ENCODE peak calls at places on chromosomes 11 and 22, in ten cellular contexts. One of them, this sample, is unnamed.

GRCh38 chr22:48942698-48943566 is 884.7 kb downstream of the BRD1 start:
- DNase-seq in AG09309: no peak
- DNase-seq in MV-4-11: no peak
- DNase-seq in activated effector memory CD4-positive, alpha-beta T cell treated with Interleukin-2 at 50 U/mL for 16 hours: no peak
- DNase-seq in mesothelial cell of epicardium: no peak
- DNase-seq in stimulated activated CD8-positive, alpha-beta memory T cell treated with anti-CD3 and anti-CD28 coated beads, Interleukin-15, amount 100 ng/mL, for 1 hour: no peak
- DNase-seq in brain microvascular endothelial cell: no peak
- DNase-seq in NCI-H446: no peak
- DNase-seq in PC-9: no peak
- DNase-seq in BE2C: no peak
- DNase-seq in this sample: no peak

GRCh38 chr11:134369656-134370525 is 38.1 kb downstream of the GLB1L2 start:
- DNase-seq in activated effector memory CD4-positive, alpha-beta T cell treated with Interleukin-2 at 50 U/mL for 16 hours: no peak
- DNase-seq in BE2C: no peak
- DNase-seq in PC-9: no peak
- DNase-seq in stimulated activated CD8-positive, alpha-beta memory T cell treated with anti-CD3 and anti-CD28 coated beads, Interleukin-15, amount 100 ng/mL, for 1 hour: no peak
- DNase-seq in brain microvascular endothelial cell: no peak
- DNase-seq in mesothelial cell of epicardium: no peak
- DNase-seq in MV-4-11: no peak
- DNase-seq in AG09309: no peak
- DNase-seq in NCI-H446: no peak
- DNase-seq in this sample: no peak

GRCh38 chr11:8361206-8361605 is 97.5 kb upstream of the LMO1 start:
- DNase-seq in NCI-H446: no peak
- DNase-seq in AG09309: no peak
- DNase-seq in brain microvascular endothelial cell: no peak
- DNase-seq in BE2C: no peak
- DNase-seq in PC-9: no peak
- DNase-seq in mesothelial cell of epicardium: no peak
- DNase-seq in MV-4-11: no peak
- DNase-seq in activated effector memory CD4-positive, alpha-beta T cell treated with Interleukin-2 at 50 U/mL for 16 hours: no peak
- DNase-seq in stimulated activated CD8-positive, alpha-beta memory T cell treated with anti-CD3 and anti-CD28 coated beads, Interleukin-15, amount 100 ng/mL, for 1 hour: no peak
- DNase-seq in this sample: no peak

GRCh38 chr22:41479671-41480396 is 10.9 kb downstream of the ACO2 start:
- DNase-seq in stimulated activated CD8-positive, alpha-beta memory T cell treated with anti-CD3 and anti-CD28 coated beads, Interleukin-15, amount 100 ng/mL, for 1 hour: no peak
- DNase-seq in mesothelial cell of epicardium: no peak
- DNase-seq in BE2C: no peak
- DNase-seq in NCI-H446: peak; percentile 19
- DNase-seq in activated effector memory CD4-positive, alpha-beta T cell treated with Interleukin-2 at 50 U/mL for 16 hours: no peak
- DNase-seq in PC-9: no peak
- DNase-seq in MV-4-11: no peak
- DNase-seq in brain microvascular endothelial cell: peak; percentile 50
- DNase-seq in AG09309: no peak
- DNase-seq in this sample: peak; percentile 65

GRCh38 chr11:120941000-120941399 is 82.9 kb upstream of the TBCEL start:
- DNase-seq in mesothelial cell of epicardium: no peak
- DNase-seq in NCI-H446: no peak
- DNase-seq in stimulated activated CD8-positive, alpha-beta memory T cell treated with anti-CD3 and anti-CD28 coated beads, Interleukin-15, amount 100 ng/mL, for 1 hour: no peak
- DNase-seq in AG09309: no peak
- DNase-seq in MV-4-11: no peak
- DNase-seq in BE2C: no peak
- DNase-seq in activated effector memory CD4-positive, alpha-beta T cell treated with Interleukin-2 at 50 U/mL for 16 hours: no peak
- DNase-seq in PC-9: no peak
- DNase-seq in brain microvascular endothelial cell: no peak
- DNase-seq in this sample: no peak

GRCh38 chr11:17406082-17406817 is 17.8 kb upstream of the KCNJ11 start:
- DNase-seq in brain microvascular endothelial cell: no peak
- DNase-seq in NCI-H446: no peak
- DNase-seq in BE2C: no peak
- DNase-seq in AG09309: no peak
- DNase-seq in MV-4-11: no peak
- DNase-seq in PC-9: no peak
- DNase-seq in activated effector memory CD4-positive, alpha-beta T cell treated with Interleukin-2 at 50 U/mL for 16 hours: no peak
- DNase-seq in mesothelial cell of epicardium: no peak
- DNase-seq in stimulated activated CD8-positive, alpha-beta memory T cell treated with anti-CD3 and anti-CD28 coated beads, Interleukin-15, amount 100 ng/mL, for 1 hour: no peak
- DNase-seq in this sample: no peak

GRCh38 chr11:47002366-47002765 is 65.8 kb downstream of the CSTPP1 start:
- DNase-seq in activated effector memory CD4-positive, alpha-beta T cell treated with Interleukin-2 at 50 U/mL for 16 hours: no peak
- DNase-seq in mesothelial cell of epicardium: no peak
- DNase-seq in stimulated activated CD8-positive, alpha-beta memory T cell treated with anti-CD3 and anti-CD28 coated beads, Interleukin-15, amount 100 ng/mL, for 1 hour: no peak
- DNase-seq in brain microvascular endothelial cell: no peak
- DNase-seq in MV-4-11: peak; percentile 3
- DNase-seq in AG09309: no peak
- DNase-seq in PC-9: no peak
- DNase-seq in NCI-H446: no peak
- DNase-seq in BE2C: no peak
- DNase-seq in this sample: no peak

GRCh38 chr11:269146-269890 is 8.9 kb upstream of the NLRP6 start:
- DNase-seq in MV-4-11: peak; percentile 98
- DNase-seq in brain microvascular endothelial cell: no peak
- DNase-seq in NCI-H446: no peak
- DNase-seq in stimulated activated CD8-positive, alpha-beta memory T cell treated with anti-CD3 and anti-CD28 coated beads, Interleukin-15, amount 100 ng/mL, for 1 hour: no peak
- DNase-seq in mesothelial cell of epicardium: no peak
- DNase-seq in PC-9: no peak
- DNase-seq in BE2C: no peak
- DNase-seq in activated effector memory CD4-positive, alpha-beta T cell treated with Interleukin-2 at 50 U/mL for 16 hours: no peak
- DNase-seq in AG09309: no peak
- DNase-seq in this sample: no peak

GRCh38 chr11:70072471-70073187 is 5.5 kb upstream of the ANO1 start:
- DNase-seq in BE2C: no peak
- DNase-seq in MV-4-11: no peak
- DNase-seq in mesothelial cell of epicardium: no peak
- DNase-seq in stimulated activated CD8-positive, alpha-beta memory T cell treated with anti-CD3 and anti-CD28 coated beads, Interleukin-15, amount 100 ng/mL, for 1 hour: no peak
- DNase-seq in activated effector memory CD4-positive, alpha-beta T cell treated with Interleukin-2 at 50 U/mL for 16 hours: no peak
- DNase-seq in PC-9: no peak
- DNase-seq in brain microvascular endothelial cell: no peak
- DNase-seq in AG09309: no peak
- DNase-seq in NCI-H446: no peak
- DNase-seq in this sample: no peak

GRCh38 chr11:125263268-125263790 is 98.8 kb downstream of the PKNOX2 start:
- DNase-seq in MV-4-11: no peak
- DNase-seq in BE2C: no peak
- DNase-seq in mesothelial cell of epicardium: peak; percentile 67
- DNase-seq in brain microvascular endothelial cell: peak; percentile 100
- DNase-seq in AG09309: peak; percentile 99
- DNase-seq in stimulated activated CD8-positive, alpha-beta memory T cell treated with anti-CD3 and anti-CD28 coated beads, Interleukin-15, amount 100 ng/mL, for 1 hour: no peak
- DNase-seq in NCI-H446: no peak
- DNase-seq in PC-9: peak; percentile 10
- DNase-seq in activated effector memory CD4-positive, alpha-beta T cell treated with Interleukin-2 at 50 U/mL for 16 hours: no peak
- DNase-seq in this sample: peak; percentile 99

GRCh38 chr22:38996105-38996504 is 14.0 kb downstream of the APOBEC3B start:
- DNase-seq in activated effector memory CD4-positive, alpha-beta T cell treated with Interleukin-2 at 50 U/mL for 16 hours: no peak
- DNase-seq in brain microvascular endothelial cell: no peak
- DNase-seq in PC-9: no peak
- DNase-seq in stimulated activated CD8-positive, alpha-beta memory T cell treated with anti-CD3 and anti-CD28 coated beads, Interleukin-15, amount 100 ng/mL, for 1 hour: no peak
- DNase-seq in NCI-H446: no peak
- DNase-seq in MV-4-11: peak; percentile 36
- DNase-seq in BE2C: no peak
- DNase-seq in AG09309: no peak
- DNase-seq in mesothelial cell of epicardium: no peak
- DNase-seq in this sample: no peak

GRCh38 chr11:68855205-68855978 is 13.7 kb upstream of the CPT1A start:
- DNase-seq in activated effector memory CD4-positive, alpha-beta T cell treated with Interleukin-2 at 50 U/mL for 16 hours: peak; percentile 25
- DNase-seq in AG09309: no peak
- DNase-seq in brain microvascular endothelial cell: no peak
- DNase-seq in MV-4-11: peak; percentile 42
- DNase-seq in NCI-H446: no peak
- DNase-seq in PC-9: no peak
- DNase-seq in BE2C: peak; percentile 33
- DNase-seq in mesothelial cell of epicardium: no peak
- DNase-seq in stimulated activated CD8-positive, alpha-beta memory T cell treated with anti-CD3 and anti-CD28 coated beads, Interleukin-15, amount 100 ng/mL, for 1 hour: no peak
- DNase-seq in this sample: no peak

GRCh38 chr11:3831378-3832239 is 9.2 kb downstream of the RHOG start:
- DNase-seq in BE2C: no peak
- DNase-seq in brain microvascular endothelial cell: no peak
- DNase-seq in NCI-H446: no peak
- DNase-seq in AG09309: no peak
- DNase-seq in stimulated activated CD8-positive, alpha-beta memory T cell treated with anti-CD3 and anti-CD28 coated beads, Interleukin-15, amount 100 ng/mL, for 1 hour: no peak
- DNase-seq in mesothelial cell of epicardium: no peak
- DNase-seq in MV-4-11: peak; percentile 14
- DNase-seq in PC-9: no peak
- DNase-seq in activated effector memory CD4-positive, alpha-beta T cell treated with Interleukin-2 at 50 U/mL for 16 hours: no peak
- DNase-seq in this sample: no peak

GRCh38 chr11:77821349-77821851 is 456 bp downstream of the AAMDC start:
- DNase-seq in stimulated activated CD8-positive, alpha-beta memory T cell treated with anti-CD3 and anti-CD28 coated beads, Interleukin-15, amount 100 ng/mL, for 1 hour: no peak
- DNase-seq in PC-9: no peak
- DNase-seq in brain microvascular endothelial cell: peak; percentile 32
- DNase-seq in activated effector memory CD4-positive, alpha-beta T cell treated with Interleukin-2 at 50 U/mL for 16 hours: peak; percentile 4
- DNase-seq in MV-4-11: no peak
- DNase-seq in AG09309: no peak
- DNase-seq in mesothelial cell of epicardium: peak; percentile 20
- DNase-seq in NCI-H446: no peak
- DNase-seq in BE2C: peak; percentile 12
- DNase-seq in this sample: no peak

GRCh38 chr22:36081023-36081431 is 52.4 kb upstream of the RBFOX2 start:
- DNase-seq in stimulated activated CD8-positive, alpha-beta memory T cell treated with anti-CD3 and anti-CD28 coated beads, Interleukin-15, amount 100 ng/mL, for 1 hour: no peak
- DNase-seq in mesothelial cell of epicardium: no peak
- DNase-seq in brain microvascular endothelial cell: peak; percentile 87
- DNase-seq in activated effector memory CD4-positive, alpha-beta T cell treated with Interleukin-2 at 50 U/mL for 16 hours: no peak
- DNase-seq in MV-4-11: no peak
- DNase-seq in BE2C: no peak
- DNase-seq in PC-9: no peak
- DNase-seq in AG09309: peak; percentile 96
- DNase-seq in NCI-H446: no peak
- DNase-seq in this sample: peak; percentile 98

GRCh38 chr11:60870276-60870675 is 2.9 kb downstream of the ZP1 start:
- DNase-seq in BE2C: no peak
- DNase-seq in NCI-H446: no peak
- DNase-seq in PC-9: no peak
- DNase-seq in AG09309: no peak
- DNase-seq in activated effector memory CD4-positive, alpha-beta T cell treated with Interleukin-2 at 50 U/mL for 16 hours: no peak
- DNase-seq in stimulated activated CD8-positive, alpha-beta memory T cell treated with anti-CD3 and anti-CD28 coated beads, Interleukin-15, amount 100 ng/mL, for 1 hour: no peak
- DNase-seq in brain microvascular endothelial cell: no peak
- DNase-seq in mesothelial cell of epicardium: no peak
- DNase-seq in MV-4-11: no peak
- DNase-seq in this sample: no peak

GRCh38 chr11:46279393-46280099 is 2.1 kb downstream of the CREB3L1 start:
- DNase-seq in BE2C: no peak
- DNase-seq in stimulated activated CD8-positive, alpha-beta memory T cell treated with anti-CD3 and anti-CD28 coated beads, Interleukin-15, amount 100 ng/mL, for 1 hour: no peak
- DNase-seq in brain microvascular endothelial cell: peak; percentile 55
- DNase-seq in MV-4-11: no peak
- DNase-seq in AG09309: no peak
- DNase-seq in PC-9: no peak
- DNase-seq in mesothelial cell of epicardium: no peak
- DNase-seq in NCI-H446: peak; percentile 86
- DNase-seq in activated effector memory CD4-positive, alpha-beta T cell treated with Interleukin-2 at 50 U/mL for 16 hours: no peak
- DNase-seq in this sample: no peak

GRCh38 chr22:49810363-49811013 is 17.2 kb downstream of the BRD1 start:
- DNase-seq in MV-4-11: peak; percentile 14
- DNase-seq in AG09309: no peak
- DNase-seq in brain microvascular endothelial cell: no peak
- DNase-seq in mesothelial cell of epicardium: no peak
- DNase-seq in NCI-H446: no peak
- DNase-seq in PC-9: no peak
- DNase-seq in stimulated activated CD8-positive, alpha-beta memory T cell treated with anti-CD3 and anti-CD28 coated beads, Interleukin-15, amount 100 ng/mL, for 1 hour: no peak
- DNase-seq in activated effector memory CD4-positive, alpha-beta T cell treated with Interleukin-2 at 50 U/mL for 16 hours: no peak
- DNase-seq in BE2C: no peak
- DNase-seq in this sample: no peak

GRCh38 chr22:42743501-42743991 is 22.9 kb upstream of the A4GALT start:
- DNase-seq in mesothelial cell of epicardium: no peak
- DNase-seq in stimulated activated CD8-positive, alpha-beta memory T cell treated with anti-CD3 and anti-CD28 coated beads, Interleukin-15, amount 100 ng/mL, for 1 hour: no peak
- DNase-seq in MV-4-11: no peak
- DNase-seq in NCI-H446: no peak
- DNase-seq in BE2C: no peak
- DNase-seq in brain microvascular endothelial cell: peak; percentile 28
- DNase-seq in AG09309: peak; percentile 69
- DNase-seq in activated effector memory CD4-positive, alpha-beta T cell treated with Interleukin-2 at 50 U/mL for 16 hours: no peak
- DNase-seq in PC-9: no peak
- DNase-seq in this sample: peak; percentile 88

GRCh38 chr22:39253427-39254070 is 8.8 kb upstream of the PDGFB start:
- DNase-seq in BE2C: peak; percentile 47
- DNase-seq in MV-4-11: no peak
- DNase-seq in activated effector memory CD4-positive, alpha-beta T cell treated with Interleukin-2 at 50 U/mL for 16 hours: peak; percentile 11
- DNase-seq in NCI-H446: peak; percentile 14
- DNase-seq in brain microvascular endothelial cell: peak; percentile 72
- DNase-seq in mesothelial cell of epicardium: no peak
- DNase-seq in stimulated activated CD8-positive, alpha-beta memory T cell treated with anti-CD3 and anti-CD28 coated beads, Interleukin-15, amount 100 ng/mL, for 1 hour: no peak
- DNase-seq in PC-9: peak; percentile 86
- DNase-seq in AG09309: peak; percentile 31
- DNase-seq in this sample: peak; percentile 63

GRCh38 chr11:16809901-16810668 is 71.6 kb downstream of the C11orf58 start:
- DNase-seq in NCI-H446: peak; percentile 96
- DNase-seq in AG09309: no peak
- DNase-seq in activated effector memory CD4-positive, alpha-beta T cell treated with Interleukin-2 at 50 U/mL for 16 hours: no peak
- DNase-seq in mesothelial cell of epicardium: no peak
- DNase-seq in PC-9: peak; percentile 48
- DNase-seq in brain microvascular endothelial cell: no peak
- DNase-seq in MV-4-11: peak; percentile 29
- DNase-seq in BE2C: no peak
- DNase-seq in stimulated activated CD8-positive, alpha-beta memory T cell treated with anti-CD3 and anti-CD28 coated beads, Interleukin-15, amount 100 ng/mL, for 1 hour: no peak
- DNase-seq in this sample: no peak

GRCh38 chr11:44804449-44805151 is 77.8 kb downstream of the TSPAN18 start:
- DNase-seq in activated effector memory CD4-positive, alpha-beta T cell treated with Interleukin-2 at 50 U/mL for 16 hours: no peak
- DNase-seq in MV-4-11: no peak
- DNase-seq in PC-9: no peak
- DNase-seq in BE2C: no peak
- DNase-seq in brain microvascular endothelial cell: no peak
- DNase-seq in AG09309: no peak
- DNase-seq in stimulated activated CD8-positive, alpha-beta memory T cell treated with anti-CD3 and anti-CD28 coated beads, Interleukin-15, amount 100 ng/mL, for 1 hour: no peak
- DNase-seq in mesothelial cell of epicardium: no peak
- DNase-seq in NCI-H446: no peak
- DNase-seq in this sample: no peak

GRCh38 chr11:110763249-110764011 is 51.2 kb upstream of the ARHGAP20 start:
- DNase-seq in stimulated activated CD8-positive, alpha-beta memory T cell treated with anti-CD3 and anti-CD28 coated beads, Interleukin-15, amount 100 ng/mL, for 1 hour: no peak
- DNase-seq in AG09309: peak; percentile 72
- DNase-seq in activated effector memory CD4-positive, alpha-beta T cell treated with Interleukin-2 at 50 U/mL for 16 hours: no peak
- DNase-seq in PC-9: no peak
- DNase-seq in BE2C: no peak
- DNase-seq in NCI-H446: peak; percentile 45
- DNase-seq in MV-4-11: no peak
- DNase-seq in mesothelial cell of epicardium: no peak
- DNase-seq in brain microvascular endothelial cell: peak; percentile 31
- DNase-seq in this sample: peak; percentile 87

This sample was measured in skeletal muscle cell.